ENCODE peak calls at places on chromosome 15, in five cellular contexts. E is heart left ventricle, Y is fibroblast of mammary gland, M is uterus, T is stomach. P is an unnamed sample.
A peak's percentile ranks its signal among the peaks of the same experiment; 100 is the strongest.

GRCh38 chr15:35546581-35547381 is 816 bp upstream of the DPH6 start:
- DNase-seq in T (no peak), M (no peak), Y (no peak), E (no peak), P (no peak)

GRCh38 chr15:72070817-72071447 is 47.0 kb downstream of the MYO9A start:
- DNase-seq in E (no peak), T (no peak), M (no peak), Y (no peak), P (no peak)

GRCh38 chr15:48717458-48717857 is 71.9 kb upstream of the FBN1 start:
- DNase-seq in E (no peak), M (no peak), T (no peak), Y (peak; percentile 53), P (no peak)

GRCh38 chr15:33680336-33680735 is 288.0 kb upstream of the CHRM5 start:
- DNase-seq in Y (no peak), T (no peak), E (no peak), M (no peak), P (no peak)

GRCh38 chr15:82100116-82100795 is 54.4 kb upstream of the MEX3B start:
- DNase-seq in E (no peak), M (no peak), Y (no peak), T (no peak), P (no peak)

GRCh38 chr15:77118787-77119410 is 48.0 kb upstream of the TSPAN3 start:
- DNase-seq in E (peak; percentile 37), M (no peak), T (peak; percentile 40), Y (peak; percentile 80), P (no peak)

GRCh38 chr15:48634934-48635333 is 10.6 kb downstream of the FBN1 start:
- DNase-seq in T (no peak), Y (peak; percentile 32), E (no peak), M (no peak), P (no peak)

GRCh38 chr15:64775551-64776401 is at the start of gene RBPMS2:
- DNase-seq in E (peak; percentile 57), T (peak; percentile 33), Y (no peak), M (peak; percentile 62), P (no peak)

GRCh38 chr15:42832577-42832976 is 88.0 kb downstream of the TTBK2 start:
- DNase-seq in E (no peak), T (no peak), M (no peak), Y (peak; percentile 87), P (no peak)

GRCh38 chr15:71054286-71054952 is 60.9 kb upstream of the THSD4 start:
- DNase-seq in M (no peak), E (no peak), T (no peak), Y (no peak), P (no peak)

GRCh38 chr15:61182955-61183354 is 46.1 kb downstream of the RORA start:
- DNase-seq in Y (peak; percentile 23), M (no peak), T (no peak), E (no peak), P (no peak)

GRCh38 chr15:73763893-73764292 is 10.7 kb upstream of the INSYN1 start:
- DNase-seq in Y (no peak), M (no peak), T (no peak), E (no peak), P (no peak)

GRCh38 chr15:82737975-82738374 is 28.3 kb upstream of the AP3B2 start:
- DNase-seq in Y (no peak), E (no peak), M (no peak), T (no peak), P (no peak)

GRCh38 chr15:75356006-75356405 is 9.2 kb downstream of the NEIL1 start:
- DNase-seq in T (no peak), Y (no peak), M (no peak), E (no peak), P (no peak)

GRCh38 chr15:62940755-62941361 is 101.7 kb upstream of the TPM1 start:
- DNase-seq in Y (peak; percentile 97), M (peak; percentile 78), E (peak; percentile 82), T (peak; percentile 34), P (peak; percentile 91)

GRCh38 chr15:96838088-96838487 is 507.6 kb downstream of the NR2F2 start:
- DNase-seq in E (no peak), Y (peak; percentile 64), M (no peak), T (no peak), P (no peak)

GRCh38 chr15:65906396-65906795 is 37.1 kb downstream of the RAB11A start:
- DNase-seq in E (no peak), Y (no peak), M (no peak), T (no peak), P (no peak)

GRCh38 chr15:49238342-49238741 is 68.3 kb downstream of the GALK2 start:
- DNase-seq in M (peak; percentile 40), T (no peak), Y (peak; percentile 94), E (no peak), P (no peak)

GRCh38 chr15:81908111-81908510 is 137.7 kb downstream of the MEX3B start:
- DNase-seq in E (no peak), T (no peak), Y (no peak), M (no peak), P (no peak)

GRCh38 chr15:26773485-26773877 is 615 bp upstream of the GABRB3 start:
- DNase-seq in E (no peak), Y (no peak), T (no peak), M (no peak), P (no peak)

GRCh38 chr15:70781236-70781635 is 17.9 kb upstream of the UACA start:
- DNase-seq in E (no peak), M (no peak), T (no peak), Y (no peak), P (no peak)

GRCh38 chr15:33968224-33968623 is at the start of gene CHRM5:
- DNase-seq in E (no peak), Y (no peak), M (no peak), T (no peak), P (no peak)

GRCh38 chr15:36707884-36708430 is 128.5 kb downstream of the CDIN1 start:
- DNase-seq in M (no peak), Y (no peak), E (no peak), T (no peak), P (no peak)

DNA sequence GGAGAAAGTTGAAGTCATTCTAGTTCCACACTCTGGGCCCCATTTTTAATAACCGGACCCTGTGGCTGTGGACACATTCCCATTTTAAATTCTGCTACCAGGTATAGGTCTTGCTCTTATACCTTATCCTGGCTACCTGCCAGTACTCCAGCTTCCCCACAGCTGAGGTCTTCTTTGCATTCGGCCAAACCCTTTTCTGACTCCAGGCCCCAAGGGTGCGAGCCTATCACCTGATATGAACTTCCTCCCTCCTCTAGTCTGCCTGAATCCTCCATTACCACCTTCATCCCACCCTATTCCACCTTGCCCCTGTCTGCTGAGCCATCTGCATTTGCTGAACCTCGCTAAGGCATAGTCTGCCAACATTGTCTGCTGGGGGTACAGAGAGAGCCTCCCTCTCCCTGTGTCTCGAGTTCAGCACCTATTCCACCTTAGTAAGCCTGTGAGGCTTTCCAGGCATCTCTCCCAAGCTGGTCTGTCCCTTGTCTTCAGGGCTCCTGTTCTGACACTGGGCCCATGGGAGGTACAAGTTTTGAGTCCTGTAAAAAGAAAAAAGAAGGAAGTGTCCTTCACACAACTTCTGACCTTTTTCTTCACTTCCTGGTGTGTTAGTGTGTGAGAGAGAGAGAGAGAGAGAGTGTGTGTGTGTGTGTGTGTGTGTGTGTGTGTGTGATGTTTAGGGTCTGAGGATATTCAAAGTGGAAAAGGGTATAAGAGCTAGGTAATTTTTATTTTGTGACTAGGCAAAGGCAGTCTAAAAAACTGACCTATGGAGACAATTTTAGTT is 27.0 kb downstream of the PDE8A start:
- DNase-seq in E (no peak), T (no peak), Y (no peak), M (no peak), P (no peak)
- TF ChIP-seq CTCF in E (no peak), T (no peak), Y (no peak), M (no peak), P (no peak)

DNA sequence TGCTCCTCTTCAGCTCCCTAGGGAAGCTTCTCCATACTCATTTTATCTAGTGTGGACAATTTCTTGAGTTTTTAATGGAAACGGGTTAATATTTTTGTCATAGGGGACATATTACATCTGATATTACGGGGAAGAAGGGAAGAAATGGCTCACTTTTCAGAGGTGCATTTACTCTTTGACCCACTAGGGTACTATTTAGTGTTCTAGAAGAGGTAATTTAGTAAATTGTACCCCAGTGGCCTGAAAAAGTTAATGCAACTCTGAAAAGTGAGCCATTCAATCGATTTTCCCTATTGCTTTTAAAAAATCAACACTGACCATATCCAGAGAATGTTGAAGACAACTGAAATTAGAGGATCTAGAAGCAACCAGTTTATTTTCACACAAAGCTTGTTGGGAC is 71.2 kb downstream of the MAP2K5 start:
- DNase-seq in E (no peak), Y (no peak), M (no peak), T (no peak), P (no peak)
- TF ChIP-seq CTCF in E (no peak), Y (no peak), M (no peak), T (no peak), P (no peak)

GRCh38 chr15:85337398-85338074 is 42.9 kb upstream of the AKAP13 start:
- DNase-seq in Y (no peak), M (peak; percentile 30), T (no peak), E (peak; percentile 42), P (no peak)

GRCh38 chr15:85333132-85333831 is 47.1 kb upstream of the AKAP13 start:
- DNase-seq in E (no peak), M (no peak), T (no peak), Y (peak; percentile 84), P (peak; percentile 4)

GRCh38 chr15:85334241-85334640 is 46.2 kb upstream of the AKAP13 start:
- DNase-seq in M (no peak), Y (no peak), T (no peak), E (no peak), P (no peak)

GRCh38 chr15:85336870-85337269 is 43.5 kb upstream of the AKAP13 start:
- DNase-seq in E (peak; percentile 71), M (peak; percentile 48), T (no peak), Y (no peak), P (no peak)

DNA sequence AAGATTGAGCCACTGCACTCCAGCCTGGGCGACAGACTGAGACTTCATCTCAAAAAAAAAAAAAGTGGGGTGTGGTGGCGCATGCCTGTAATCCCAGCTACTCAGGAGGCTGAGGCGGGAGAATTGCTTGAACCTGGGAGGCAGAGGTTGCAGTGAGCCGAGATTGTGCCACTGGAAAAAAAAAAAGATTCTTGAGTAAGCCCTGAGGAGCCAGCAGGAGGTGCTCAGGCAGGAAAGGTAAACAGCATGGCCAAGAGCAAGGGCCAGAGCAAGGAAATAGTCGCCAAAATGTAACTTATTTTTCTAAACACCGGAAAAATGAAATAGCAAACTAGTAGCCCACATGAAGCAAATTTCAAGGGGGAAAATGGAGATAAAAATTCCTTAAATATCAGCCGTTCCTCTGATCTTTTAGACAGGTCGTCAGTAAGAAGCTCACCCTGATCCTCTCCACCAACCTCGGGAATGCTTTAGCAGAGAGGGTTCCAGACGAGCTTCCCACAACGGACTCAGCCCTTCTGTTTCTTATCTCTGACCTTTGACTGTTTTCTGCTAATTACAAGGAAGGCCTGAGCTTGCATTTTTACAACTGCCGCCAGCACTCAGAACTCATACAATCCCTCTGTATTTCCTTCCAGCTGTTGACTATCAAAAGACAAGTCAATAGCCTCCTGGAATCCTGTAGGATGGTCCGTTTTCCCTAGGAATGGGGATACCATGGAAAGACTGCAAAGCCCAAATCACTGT is 45.0 kb upstream of the AKAP13 start:
- DNase-seq in M (no peak), E (no peak), T (no peak), Y (no peak), P (no peak)
- TF ChIP-seq CTCF in M (no peak), E (no peak), T (no peak), Y (no peak), P (no peak)

DNA sequence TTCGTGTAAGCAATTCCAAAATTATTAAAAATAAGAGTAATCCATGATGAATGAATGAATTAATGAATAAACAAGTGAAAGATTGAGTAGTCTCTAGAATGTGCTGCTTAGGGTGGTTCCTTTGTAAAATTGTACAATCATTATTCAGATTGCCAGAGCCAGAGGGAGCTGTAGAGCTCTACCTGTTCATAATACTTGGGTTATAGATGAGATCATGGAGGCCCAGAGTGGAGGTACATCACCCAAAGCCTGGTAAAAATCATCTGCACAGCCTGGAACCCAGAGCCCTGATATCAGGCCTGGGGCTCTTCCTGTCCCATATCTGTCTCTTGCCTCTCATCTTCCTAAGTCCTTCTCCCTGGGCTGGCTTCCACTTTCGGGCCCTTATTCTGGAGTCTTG is 297.2 kb downstream of the RPLP1 start:
- DNase-seq in Y (no peak), T (no peak), E (no peak), M (no peak), P (no peak)
- TF ChIP-seq CTCF in Y (peak; percentile 36), T (no peak), E (no peak), M (no peak), P (peak; percentile 26)